ENCODE peak calls at places on chromosomes 2 and 18, in nine cellular contexts. G, P, N, H, M, C, T, U and Y are unnamed samples.

GRCh38 chr2:240922982-240923537 is 16.9 kb downstream of the CROCC2 start:
- DNase-seq in G (no peak), P (no peak), N (peak), H (no peak), M (no peak), C (peak), T (no peak), U (no peak), Y (no peak)

GRCh38 chr18:22723221-22723620 is 209.9 kb upstream of the RBBP8 start:
- DNase-seq in G (no peak), P (no peak), N (no peak), H (no peak), M (no peak), C (no peak), T (no peak), U (no peak), Y (no peak)

GRCh38 chr2:182763311-182763912 is 47.4 kb downstream of the DNAJC10 start:
- DNase-seq in G (no peak), P (no peak), N (peak), H (peak), M (peak), C (peak), T (peak), U (peak), Y (no peak)

GRCh38 chr2:46036929-46037328 is 260.3 kb upstream of the EPAS1 start:
- DNase-seq in G (peak), P (no peak), N (no peak), H (no peak), M (no peak), C (no peak), T (peak), U (peak), Y (no peak)

GRCh38 chr18:67893896-67894295 is 377.4 kb upstream of the DSEL start:
- DNase-seq in G (no peak), P (no peak), N (no peak), H (peak), M (no peak), C (no peak), T (peak), U (no peak), Y (no peak)

GRCh38 chr18:47100214-47100831 is 50.0 kb downstream of the HDHD2 start:
- DNase-seq in G (no peak), P (peak), N (peak), H (peak), M (peak), C (peak), T (peak), U (peak), Y (peak)

GRCh38 chr2:109268916-109269315 is 139.9 kb downstream of the SH3RF3 start:
- DNase-seq in G (no peak), P (no peak), N (no peak), H (no peak), M (no peak), C (no peak), T (no peak), U (no peak), Y (no peak)

GRCh38 chr2:96832401-96832750 is 11.4 kb downstream of the ANKRD23 start:
- DNase-seq in G (no peak), P (no peak), N (no peak), H (no peak), M (no peak), C (no peak), T (no peak), U (no peak), Y (no peak)

GRCh38 chr2:460861-461260 is 173.0 kb upstream of the ALKAL2 start:
- DNase-seq in G (no peak), P (no peak), N (no peak), H (no peak), M (no peak), C (no peak), T (no peak), U (peak), Y (no peak)

GRCh38 chr18:75161629-75162028 is 47.3 kb downstream of the PTGR3 start:
- DNase-seq in G (no peak), P (peak), N (no peak), H (no peak), M (peak), C (no peak), T (peak), U (peak), Y (no peak)

GRCh38 chr2:157628282-157628531 is 457 bp downstream of the ACVR1C start:
- DNase-seq in G (no peak), P (no peak), N (peak), H (no peak), M (no peak), C (no peak), T (no peak), U (no peak), Y (no peak)

GRCh38 chr18:77057043-77057442 is 75.5 kb downstream of the MBP start:
- DNase-seq in G (no peak), P (no peak), N (no peak), H (no peak), M (no peak), C (no peak), T (peak), U (peak), Y (no peak)

GRCh38 chr18:9081940-9082339 is 20.6 kb upstream of the NDUFV2 start:
- DNase-seq in G (no peak), P (no peak), N (no peak), H (no peak), M (no peak), C (no peak), T (no peak), U (no peak), Y (no peak)

GRCh38 chr2:168643979-168644378 is 158.5 kb upstream of the NOSTRIN start:
- DNase-seq in G (no peak), P (no peak), N (no peak), H (no peak), M (no peak), C (no peak), T (peak), U (peak), Y (peak)

GRCh38 chr2:38174131-38174530 is 98.2 kb upstream of the CYP1B1 start:
- DNase-seq in G (no peak), P (no peak), N (no peak), H (no peak), M (no peak), C (no peak), T (no peak), U (peak), Y (no peak)

GRCh38 chr2:1553671-1554295 is 140.5 kb downstream of the TPO start:
- DNase-seq in G (peak), P (no peak), N (no peak), H (peak), M (peak), C (no peak), T (peak), U (peak), Y (peak)

GRCh38 chr2:85111819-85112281 is 21.3 kb upstream of the TCF7L1 start:
- DNase-seq in G (no peak), P (no peak), N (no peak), H (peak), M (no peak), C (no peak), T (peak), U (no peak), Y (no peak)

GRCh38 chr2:168431301-168432024 is 24.6 kb upstream of the CERS6 start:
- DNase-seq in G (no peak), P (no peak), N (no peak), H (no peak), M (no peak), C (no peak), T (no peak), U (no peak), Y (no peak)

GRCh38 chr2:30134582-30134981 is 12.2 kb upstream of the YPEL5 start:
- DNase-seq in G (no peak), P (no peak), N (no peak), H (no peak), M (no peak), C (no peak), T (no peak), U (no peak), Y (no peak)

GRCh38 chr2:174971868-174972781 is 33.1 kb downstream of the CHN1 start:
- DNase-seq in G (peak), P (peak), N (no peak), H (peak), M (peak), C (no peak), T (peak), U (peak), Y (peak)

GRCh38 chr2:64696631-64697030 is 42.9 kb upstream of the SERTAD2 start:
- DNase-seq in G (no peak), P (no peak), N (no peak), H (no peak), M (no peak), C (no peak), T (no peak), U (no peak), Y (no peak)

GRCh38 chr2:180672377-180672776 is 308.0 kb upstream of the UBE2E3 start:
- DNase-seq in G (no peak), P (no peak), N (no peak), H (no peak), M (no peak), C (no peak), T (no peak), U (no peak), Y (no peak)

GRCh38 chr18:40072761-40073160 is 1882.3 kb upstream of the PIK3C3 start:
- DNase-seq in G (no peak), P (no peak), N (no peak), H (no peak), M (no peak), C (no peak), T (no peak), U (no peak), Y (no peak)
- TF ChIP-seq CTCF in G (no peak), P (no peak), N (no peak), H (no peak), M (no peak), C (no peak), T (no peak), U (no peak), Y (no peak)

GRCh38 chr2:106863387-106863786 is 22.6 kb downstream of the ST6GAL2 start:
- DNase-seq in G (no peak), P (no peak), N (no peak), H (no peak), M (no peak), C (no peak), T (peak), U (peak), Y (no peak)
- TF ChIP-seq CTCF in G (peak), P (no peak), N (no peak), H (peak), M (no peak), C (no peak), T (peak), U (peak), Y (peak)

GRCh38 chr2:202007015-202008011 is 26.3 kb upstream of the FZD7 start:
- DNase-seq in G (no peak), P (no peak), N (no peak), H (no peak), M (no peak), C (no peak), T (peak), U (peak), Y (no peak)
- TF ChIP-seq CTCF in G (peak), P (no peak), N (no peak), H (peak), M (no peak), C (no peak), T (no peak), U (peak), Y (peak)

GRCh38 chr18:33022370-33022769 is 249.5 kb upstream of the KLHL14 start:
- DNase-seq in G (no peak), P (no peak), N (no peak), H (no peak), M (no peak), C (no peak), T (no peak), U (no peak), Y (no peak)
- TF ChIP-seq CTCF in G (no peak), P (no peak), N (no peak), H (no peak), M (peak), C (peak), T (no peak), U (no peak), Y (no peak)

GRCh38 chr2:101518470-101519172 is 43.7 kb upstream of the RFX8 start:
- DNase-seq in G (no peak), P (peak), N (peak), H (peak), M (peak), C (peak), T (peak), U (peak), Y (no peak)
- TF ChIP-seq CTCF in G (peak), P (peak), N (no peak), H (peak), M (peak), C (no peak), T (peak), U (peak), Y (peak)

GRCh38 chr2:112259509-112260294 is 4.9 kb upstream of the ZC3H8 start:
- DNase-seq in G (peak), P (peak), N (peak), H (peak), M (peak), C (peak), T (peak), U (peak), Y (no peak)
- TF ChIP-seq CTCF in G (peak), P (peak), N (peak), H (peak), M (peak), C (peak), T (peak), U (peak), Y (peak)

GRCh38 chr2:15908371-15908770 is 32.0 kb upstream of the MYCN start:
- DNase-seq in G (no peak), P (no peak), N (no peak), H (no peak), M (no peak), C (no peak), T (no peak), U (no peak), Y (no peak)
- TF ChIP-seq CTCF in G (no peak), P (no peak), N (no peak), H (no peak), M (no peak), C (no peak), T (no peak), U (no peak), Y (no peak)

GRCh38 chr2:26035110-26035728 is 1.3 kb downstream of the RAB10 start:
- DNase-seq in G (no peak), P (no peak), N (no peak), H (no peak), M (no peak), C (no peak), T (no peak), U (no peak), Y (no peak)

GRCh38 chr2:26039603-26040367 is 5.9 kb downstream of the RAB10 start:
- DNase-seq in G (no peak), P (no peak), N (no peak), H (no peak), M (no peak), C (no peak), T (no peak), U (no peak), Y (no peak)

GRCh38 chr2:26034597-26035067 is 748 bp downstream of the RAB10 start:
- DNase-seq in G (no peak), P (no peak), N (no peak), H (no peak), M (no peak), C (no peak), T (no peak), U (no peak), Y (no peak)

GRCh38 chr2:26033270-26033768 is 565 bp upstream of the RAB10 start:
- DNase-seq in G (peak), P (no peak), N (no peak), H (peak), M (peak), C (peak), T (peak), U (peak), Y (peak)

GRCh38 chr2:26033769-26034596 is at the start of gene RAB10:
- DNase-seq in G (peak), P (peak), N (peak), H (peak), M (peak), C (peak), T (peak), U (peak), Y (peak)
- TF ChIP-seq CTCF in G (no peak), P (no peak), N (no peak), H (peak), M (no peak), C (no peak), T (no peak), U (no peak), Y (no peak)